ENCODE peak calls at places on chromosomes 7 and 10, in seven cellular contexts. One of them, this sample, is unnamed.

GRCh38 chr7:157041514-157042277 is 31.2 kb upstream of the MNX1 start:
- DNase-seq in H9: no peak
- DNase-seq in fibroblast of lung: no peak
- DNase-seq in colonic mucosa: no peak
- DNase-seq in SK-N-SH: no peak
- DNase-seq in mesendoderm: peak
- DNase-seq in IMR-90: no peak
- DNase-seq in this sample: no peak

GRCh38 chr7:48114589-48114988 is 25.5 kb downstream of the UPP1 start:
- DNase-seq in SK-N-SH: no peak
- DNase-seq in H9: no peak
- DNase-seq in IMR-90: no peak
- DNase-seq in mesendoderm: no peak
- DNase-seq in fibroblast of lung: no peak
- DNase-seq in colonic mucosa: no peak
- DNase-seq in this sample: no peak

GRCh38 chr10:12606461-12606860 is 257.1 kb downstream of the CAMK1D start:
- DNase-seq in SK-N-SH: no peak
- DNase-seq in IMR-90: no peak
- DNase-seq in fibroblast of lung: no peak
- DNase-seq in H9: no peak
- DNase-seq in mesendoderm: no peak
- DNase-seq in colonic mucosa: peak
- DNase-seq in this sample: no peak

GRCh38 chr7:157495177-157495553 is 158.4 kb downstream of the DNAJB6 start:
- DNase-seq in mesendoderm: no peak
- DNase-seq in fibroblast of lung: no peak
- DNase-seq in H9: no peak
- DNase-seq in IMR-90: no peak
- DNase-seq in colonic mucosa: no peak
- DNase-seq in SK-N-SH: no peak
- DNase-seq in this sample: no peak

GRCh38 chr10:17061418-17061817 is 68.2 kb downstream of the CUBN start:
- DNase-seq in IMR-90: peak
- DNase-seq in colonic mucosa: no peak
- DNase-seq in fibroblast of lung: no peak
- DNase-seq in SK-N-SH: no peak
- DNase-seq in H9: no peak
- DNase-seq in mesendoderm: peak
- DNase-seq in this sample: no peak

GRCh38 chr7:1407883-1408282 is 51.4 kb downstream of the MICALL2 start:
- DNase-seq in colonic mucosa: no peak
- DNase-seq in SK-N-SH: peak
- DNase-seq in IMR-90: no peak
- DNase-seq in fibroblast of lung: no peak
- DNase-seq in H9: no peak
- DNase-seq in mesendoderm: no peak
- DNase-seq in this sample: no peak

GRCh38 chr7:138015096-138015495 is 13.2 kb upstream of the CREB3L2 start:
- DNase-seq in SK-N-SH: no peak
- DNase-seq in H9: no peak
- DNase-seq in mesendoderm: no peak
- DNase-seq in fibroblast of lung: no peak
- DNase-seq in colonic mucosa: no peak
- DNase-seq in IMR-90: no peak
- DNase-seq in this sample: peak

GRCh38 chr10:43863859-43864591 is 215.3 kb upstream of the ZNF32 start:
- DNase-seq in SK-N-SH: no peak
- DNase-seq in H9: no peak
- DNase-seq in fibroblast of lung: peak
- DNase-seq in colonic mucosa: peak
- DNase-seq in mesendoderm: no peak
- DNase-seq in IMR-90: peak
- DNase-seq in this sample: no peak

GRCh38 chr10:100327007-100327700 is 2.9 kb downstream of the PKD2L1 start:
- DNase-seq in mesendoderm: no peak
- DNase-seq in fibroblast of lung: no peak
- DNase-seq in colonic mucosa: no peak
- DNase-seq in IMR-90: peak
- DNase-seq in SK-N-SH: no peak
- DNase-seq in H9: no peak
- DNase-seq in this sample: peak

GRCh38 chr7:99248391-99249067 is 24.1 kb upstream of the MYH16 start:
- DNase-seq in colonic mucosa: no peak
- DNase-seq in SK-N-SH: no peak
- DNase-seq in H9: no peak
- DNase-seq in mesendoderm: peak
- DNase-seq in IMR-90: no peak
- DNase-seq in fibroblast of lung: no peak
- DNase-seq in this sample: no peak

GRCh38 chr7:99614495-99614894 is 2.3 kb upstream of the ZSCAN25 start:
- DNase-seq in mesendoderm: no peak
- DNase-seq in IMR-90: no peak
- DNase-seq in SK-N-SH: no peak
- DNase-seq in fibroblast of lung: no peak
- DNase-seq in colonic mucosa: no peak
- DNase-seq in H9: no peak
- DNase-seq in this sample: no peak

GRCh38 chr7:129041142-129041928 is 13.6 kb downstream of the TNPO3 start:
- DNase-seq in IMR-90: no peak
- DNase-seq in SK-N-SH: no peak
- DNase-seq in colonic mucosa: no peak
- DNase-seq in H9: no peak
- DNase-seq in fibroblast of lung: no peak
- DNase-seq in mesendoderm: no peak
- DNase-seq in this sample: no peak

GRCh38 chr7:108358553-108358952 is 97.7 kb downstream of the NRCAM start:
- DNase-seq in H9: peak
- DNase-seq in colonic mucosa: no peak
- DNase-seq in SK-N-SH: peak
- DNase-seq in fibroblast of lung: peak
- DNase-seq in IMR-90: peak
- DNase-seq in mesendoderm: peak
- DNase-seq in this sample: no peak

GRCh38 chr7:153090209-153090608 is 330.7 kb downstream of the ACTR3B start:
- DNase-seq in colonic mucosa: no peak
- DNase-seq in fibroblast of lung: no peak
- DNase-seq in H9: no peak
- DNase-seq in IMR-90: no peak
- DNase-seq in SK-N-SH: no peak
- DNase-seq in mesendoderm: no peak
- DNase-seq in this sample: no peak

GRCh38 chr10:95837783-95838182 is 70.0 kb upstream of the CC2D2B start:
- DNase-seq in SK-N-SH: no peak
- DNase-seq in fibroblast of lung: no peak
- DNase-seq in colonic mucosa: no peak
- DNase-seq in IMR-90: no peak
- DNase-seq in H9: no peak
- DNase-seq in mesendoderm: no peak
- DNase-seq in this sample: no peak

GRCh38 chr7:151827620-151828019 is 49.3 kb downstream of the PRKAG2 start:
- DNase-seq in IMR-90: no peak
- DNase-seq in H9: no peak
- DNase-seq in colonic mucosa: no peak
- DNase-seq in SK-N-SH: no peak
- DNase-seq in mesendoderm: no peak
- DNase-seq in fibroblast of lung: no peak
- DNase-seq in this sample: no peak

GRCh38 chr7:67251986-67252558 is 255.4 kb downstream of the TYW1 start:
- DNase-seq in SK-N-SH: no peak
- DNase-seq in colonic mucosa: no peak
- DNase-seq in fibroblast of lung: no peak
- DNase-seq in mesendoderm: peak
- DNase-seq in IMR-90: no peak
- DNase-seq in H9: no peak
- DNase-seq in this sample: no peak

GRCh38 chr10:49610735-49611165 is 640 bp downstream of the SLC18A3 start:
- DNase-seq in SK-N-SH: peak
- DNase-seq in mesendoderm: no peak
- DNase-seq in H9: no peak
- DNase-seq in IMR-90: no peak
- DNase-seq in fibroblast of lung: no peak
- DNase-seq in colonic mucosa: no peak
- DNase-seq in this sample: no peak

GRCh38 chr10:114545071-114545470 is 113.0 kb downstream of the ABLIM1 start:
- DNase-seq in mesendoderm: no peak
- DNase-seq in fibroblast of lung: no peak
- DNase-seq in colonic mucosa: no peak
- DNase-seq in IMR-90: no peak
- DNase-seq in H9: no peak
- DNase-seq in SK-N-SH: no peak
- DNase-seq in this sample: no peak

DNA sequence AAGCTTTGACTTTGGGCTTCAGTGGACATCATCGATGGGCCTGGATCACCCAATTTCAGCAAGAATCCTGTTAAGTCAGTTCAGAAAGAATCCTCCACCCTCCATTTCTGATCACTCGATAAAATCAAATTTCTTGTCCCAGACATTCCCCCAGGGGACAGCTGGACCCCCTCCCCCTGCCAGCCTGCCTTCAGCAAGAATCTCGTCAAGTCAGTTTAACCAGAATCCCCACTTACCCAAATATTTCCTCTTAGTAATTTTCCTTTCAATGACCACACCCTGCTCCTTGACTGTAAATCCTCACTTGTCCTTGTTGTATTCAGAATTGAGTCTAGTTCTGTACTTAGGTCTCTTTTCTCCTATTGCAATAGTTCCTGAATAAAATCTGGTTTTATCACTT is 766.9 kb downstream of the XPNPEP1 start:
- DNase-seq in fibroblast of lung: no peak
- DNase-seq in colonic mucosa: no peak
- DNase-seq in IMR-90: no peak
- DNase-seq in H9: no peak
- DNase-seq in SK-N-SH: no peak
- DNase-seq in mesendoderm: no peak
- DNase-seq in this sample: no peak
- H3K9ac ChIP-seq in fibroblast of lung: no peak
- H3K9ac ChIP-seq in colonic mucosa: no peak
- H3K9ac ChIP-seq in IMR-90: no peak
- H3K9ac ChIP-seq in H9: no peak
- H3K9ac ChIP-seq in SK-N-SH: no peak
- H3K9ac ChIP-seq in mesendoderm: no peak
- H3K9ac ChIP-seq in this sample: no peak

GRCh38 chr7:141071855-141072547 is 1.9 kb upstream of the TMEM178B start:
- DNase-seq in mesendoderm: peak
- DNase-seq in fibroblast of lung: no peak
- DNase-seq in colonic mucosa: no peak
- DNase-seq in SK-N-SH: peak
- DNase-seq in H9: peak
- DNase-seq in IMR-90: no peak
- DNase-seq in this sample: peak
- H3K9ac ChIP-seq in mesendoderm: peak
- H3K9ac ChIP-seq in fibroblast of lung: no peak
- H3K9ac ChIP-seq in colonic mucosa: peak
- H3K9ac ChIP-seq in SK-N-SH: no peak
- H3K9ac ChIP-seq in H9: no peak
- H3K9ac ChIP-seq in IMR-90: no peak
- H3K9ac ChIP-seq in this sample: peak

DNA sequence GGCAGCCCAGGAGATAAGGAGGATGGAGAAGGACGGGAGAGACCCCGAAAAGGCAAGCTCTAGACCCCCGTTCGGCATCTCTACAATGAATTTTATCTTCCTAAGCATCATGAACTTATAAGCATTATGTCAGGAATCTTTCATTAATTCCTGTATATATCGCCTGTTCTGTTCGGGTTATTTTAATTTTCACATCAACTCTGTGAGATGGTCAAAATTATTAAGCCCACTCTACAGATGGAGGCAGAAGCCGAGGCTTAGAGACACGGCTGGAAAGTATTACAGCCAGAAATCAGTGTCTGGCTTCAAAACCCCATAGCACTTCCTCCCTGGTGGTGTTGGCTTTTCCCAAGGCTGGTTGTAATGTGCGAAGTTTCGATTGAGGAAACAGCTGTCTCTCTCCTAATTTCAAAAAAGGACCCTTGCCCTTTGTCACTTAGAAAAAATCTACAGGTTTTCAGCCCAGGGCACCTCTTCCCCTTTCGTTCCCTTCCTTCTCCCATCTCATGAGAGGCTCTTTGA is 1.5 kb upstream of the GRM8 start:
- DNase-seq in fibroblast of lung: no peak
- DNase-seq in mesendoderm: no peak
- DNase-seq in IMR-90: no peak
- DNase-seq in colonic mucosa: no peak
- DNase-seq in H9: no peak
- DNase-seq in SK-N-SH: no peak
- DNase-seq in this sample: no peak
- H3K9ac ChIP-seq in fibroblast of lung: no peak
- H3K9ac ChIP-seq in mesendoderm: no peak
- H3K9ac ChIP-seq in IMR-90: no peak
- H3K9ac ChIP-seq in colonic mucosa: no peak
- H3K9ac ChIP-seq in H9: no peak
- H3K9ac ChIP-seq in SK-N-SH: no peak
- H3K9ac ChIP-seq in this sample: no peak

DNA sequence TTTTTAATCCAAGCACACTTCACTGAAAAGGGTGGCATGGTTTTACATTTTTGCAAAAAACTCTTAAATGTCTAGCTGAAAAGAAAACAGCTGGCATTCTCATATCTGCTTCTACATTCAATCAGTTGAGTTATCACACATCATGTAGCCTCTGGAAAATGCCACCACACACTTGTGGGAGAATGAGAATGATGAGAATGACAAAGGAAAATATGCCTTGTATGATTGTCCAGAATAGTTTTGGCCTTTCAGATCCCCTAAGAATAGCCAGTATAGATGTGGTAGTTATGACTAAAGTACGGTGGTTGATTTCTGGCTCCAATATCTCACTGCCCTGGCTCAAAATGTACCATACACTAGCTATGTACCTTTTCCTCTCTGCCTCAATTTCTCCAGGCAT is 30.2 kb upstream of the FRMD4A start:
- DNase-seq in H9: no peak
- DNase-seq in SK-N-SH: no peak
- DNase-seq in mesendoderm: no peak
- DNase-seq in colonic mucosa: no peak
- DNase-seq in fibroblast of lung: no peak
- DNase-seq in IMR-90: no peak
- DNase-seq in this sample: no peak
- H3K9ac ChIP-seq in H9: no peak
- H3K9ac ChIP-seq in SK-N-SH: no peak
- H3K9ac ChIP-seq in mesendoderm: no peak
- H3K9ac ChIP-seq in colonic mucosa: no peak
- H3K9ac ChIP-seq in fibroblast of lung: no peak
- H3K9ac ChIP-seq in IMR-90: no peak
- H3K9ac ChIP-seq in this sample: no peak